ENCODE peak calls at places on chromosomes 16 and 17, in six cellular contexts. L is mucosa of descending colon, T is neuronal stem cell, B is transverse colon, Z is DND-41, K is body of pancreas. N is an unnamed sample. For H3K9me3, the result is how much of the 10 kb centered on the place peaks cover.

GRCh38 chr16:79595916-79596450 is 4.6 kb downstream of the MAF start:
- DNase-seq in L (no peak), T (no peak), B (no peak), Z (no peak), K (no peak), N (no peak)

GRCh38 chr16:78108451-78108850 is 9.0 kb downstream of the WWOX start:
- DNase-seq in L (no peak), T (no peak), B (no peak), Z (no peak), K (no peak), N (no peak)

GRCh38 chr16:79716645-79717323 is 116.2 kb upstream of the MAF start:
- DNase-seq in L (no peak), T (no peak), B (no peak), Z (no peak), K (no peak), N (no peak)

GRCh38 chr16:52861614-52862022 is 191.1 kb downstream of the CHD9NB start:
- DNase-seq in L (peak), T (peak), B (peak), Z (no peak), K (no peak), N (no peak)

GRCh38 chr16:82504811-82505210 is 122.0 kb upstream of the CDH13 start:
- DNase-seq in L (peak), T (no peak), B (no peak), Z (no peak), K (no peak), N (no peak)

GRCh38 chr17:69525920-69526841 is 111.7 kb downstream of the MAP2K6 start:
- DNase-seq in L (peak), T (peak), B (peak), Z (peak), K (peak), N (peak)

GRCh38 chr17:45688353-45688752 is 95.8 kb upstream of the CRHR1 start:
- DNase-seq in L (no peak), T (no peak), B (no peak), Z (no peak), K (no peak), N (no peak)

GRCh38 chr16:63787014-63787413 is 1334.8 kb downstream of the CDH11 start:
- DNase-seq in L (no peak), T (no peak), B (no peak), Z (no peak), K (no peak), N (no peak)

GRCh38 chr17:54968954-54969400 is 412 bp downstream of the STXBP4 start:
- DNase-seq in L (no peak), T (no peak), B (peak), Z (no peak), K (peak), N (no peak)

GRCh38 chr17:42682400-42683384 is at the start of gene CNTNAP1:
- DNase-seq in L (peak), T (peak), B (peak), Z (no peak), K (peak), N (no peak)

GRCh38 chr17:68134046-68134637 is 98.6 kb downstream of the KPNA2 start:
- DNase-seq in L (no peak), T (no peak), B (no peak), Z (no peak), K (no peak), N (no peak)

GRCh38 chr16:18816286-18816685 is 14.9 kb upstream of the ARL6IP1 start:
- DNase-seq in L (no peak), T (no peak), B (no peak), Z (no peak), K (no peak), N (no peak)

GRCh38 chr16:30948956-30949654 is at the start of gene ORAI3:
- DNase-seq in L (peak), T (peak), B (peak), Z (no peak), K (peak), N (peak)

GRCh38 chr16:72722552-72722951 is 325.4 kb downstream of the ZFHX3 start:
- DNase-seq in L (no peak), T (peak), B (no peak), Z (no peak), K (no peak), N (no peak)

GRCh38 chr16:31664683-31665482 is 137.2 kb downstream of the AHSP start:
- DNase-seq in L (no peak), T (no peak), B (no peak), Z (no peak), K (no peak), N (no peak)

GRCh38 chr16:87575027-87575804 is 27.1 kb upstream of the JPH3 start:
- DNase-seq in L (no peak), T (no peak), B (no peak), Z (no peak), K (no peak), N (no peak)

GRCh38 chr16:81483970-81484595 is 39.5 kb downstream of the CMIP start:
- DNase-seq in L (no peak), T (no peak), B (no peak), Z (no peak), K (no peak), N (no peak)

GRCh38 chr17:16915752-16916556 is 56.0 kb downstream of the TNFRSF13B start:
- DNase-seq in L (peak), T (no peak), B (peak), Z (peak), K (peak), N (no peak)

GRCh38 chr17:38453951-38454421 is 25.7 kb downstream of the ARHGAP23 start:
- DNase-seq in L (no peak), T (no peak), B (no peak), Z (peak), K (no peak), N (no peak)

GRCh38 chr17:38415250-38416194 is 12.7 kb upstream of the ARHGAP23 start:
- DNase-seq in L (no peak), T (no peak), B (peak), Z (peak), K (no peak), N (no peak)

GRCh38 chr16:72122916-72123315 is 29.3 kb downstream of the DHX38 start:
- DNase-seq in L (no peak), T (no peak), B (no peak), Z (no peak), K (no peak), N (no peak)

DNA sequence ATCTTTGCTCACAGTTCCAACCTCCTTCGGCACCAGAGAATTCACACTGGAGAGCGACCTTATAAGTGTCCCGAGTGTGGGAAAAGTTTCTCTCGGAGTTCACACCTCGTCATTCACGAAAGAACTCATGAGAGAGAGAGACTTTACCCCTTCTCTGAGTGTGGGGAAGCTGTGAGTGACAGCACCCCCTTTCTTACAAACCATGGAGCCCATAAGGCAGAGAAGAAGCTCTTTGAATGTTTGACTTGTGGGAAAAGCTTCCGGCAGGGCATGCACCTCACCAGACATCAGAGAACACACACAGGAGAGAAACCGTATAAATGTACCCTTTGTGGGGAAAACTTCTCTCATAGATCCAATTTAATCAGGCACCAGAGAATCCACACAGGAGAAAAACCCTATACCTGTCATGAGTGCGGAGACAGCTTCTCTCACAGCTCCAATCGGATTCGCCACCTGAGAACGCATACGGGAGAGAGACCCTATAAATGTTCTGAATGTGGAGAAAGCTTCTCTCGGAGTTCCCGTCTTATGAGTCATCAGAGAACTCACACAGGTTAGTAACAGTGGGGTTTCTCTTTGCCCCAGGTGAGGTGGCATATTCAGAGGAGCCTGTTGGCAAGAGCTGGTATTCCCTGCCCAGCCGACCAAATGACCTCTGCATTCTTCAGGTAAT is 6.8 kb downstream of the ZNF263 start:
- DNase-seq in L (no peak), T (no peak), B (no peak), Z (no peak), K (no peak), N (no peak)
- H3K9me3 ChIP-seq in L (half or more), T (half or more), B (half or more), Z (under half), K (half or more), N (half or more)

DNA sequence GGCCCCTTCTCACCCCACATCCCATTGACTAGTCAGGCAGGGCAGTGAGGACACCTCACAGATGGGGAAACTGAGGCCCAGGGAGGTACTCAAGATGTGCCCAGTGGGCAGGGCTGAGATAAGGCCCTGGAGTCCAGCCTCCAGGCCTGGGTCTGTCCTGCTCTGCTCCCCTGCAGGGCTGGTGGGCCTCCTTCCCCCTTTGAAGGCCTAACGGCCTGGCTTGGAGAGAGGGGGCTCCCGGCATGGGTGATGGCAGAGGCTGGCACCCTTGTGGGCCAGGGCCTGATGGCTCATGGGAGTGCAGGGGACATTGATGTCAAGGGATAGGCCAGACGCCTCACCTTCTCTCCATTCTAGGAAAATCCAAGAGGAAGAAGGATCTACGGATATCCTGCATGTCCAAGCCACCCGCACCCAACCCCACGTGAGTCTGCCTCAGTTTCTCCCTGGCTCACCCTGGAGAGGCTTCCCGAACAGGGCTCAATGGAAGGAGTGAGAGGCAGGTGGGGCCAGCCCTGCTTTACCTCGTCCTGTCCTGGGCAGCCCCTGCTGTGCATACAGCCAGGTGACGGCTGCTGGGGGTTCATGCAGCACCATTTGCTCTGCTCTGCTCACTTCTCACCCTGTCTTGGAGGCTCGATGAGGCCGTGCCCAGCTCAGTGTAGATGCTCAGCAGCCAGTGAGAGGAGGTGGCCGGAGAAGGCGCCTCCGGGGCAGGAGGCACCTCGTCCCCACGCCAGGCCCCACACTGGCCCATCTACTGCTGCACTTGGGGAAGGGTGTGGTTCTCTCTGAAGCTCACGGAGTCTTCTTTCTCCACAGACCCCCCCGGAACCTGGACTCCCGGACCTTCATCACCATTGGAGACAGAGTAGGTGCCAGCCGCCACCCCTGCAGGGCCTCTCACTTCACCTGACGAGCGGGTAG is 13.8 kb downstream of the MAP2K3 start:
- DNase-seq in L (no peak), T (no peak), B (no peak), Z (no peak), K (no peak), N (no peak)
- H3K9me3 ChIP-seq in L (under half), T (under half), B (under half), Z (under half), K (under half), N (under half)

GRCh38 chr17:63295839-63296590 is 150.1 kb downstream of the CYB561 start:
- DNase-seq in L (no peak), T (no peak), B (no peak), Z (peak), K (no peak), N (no peak)
- H3K9me3 ChIP-seq in L (under half), T (under half), B (under half), Z (under half), K (under half), N (under half)

GRCh38 chr17:81045590-81046095 is 10.7 kb downstream of the BAIAP2 start:
- DNase-seq in L (no peak), T (no peak), B (no peak), Z (no peak), K (no peak), N (no peak)
- H3K9me3 ChIP-seq in L (under half), T (under half), B (under half), Z (under half), K (under half), N (under half)

GRCh38 chr17:34725740-34726139 is 146.4 kb downstream of the TMEM132E start:
- DNase-seq in L (no peak), T (no peak), B (no peak), Z (no peak), K (no peak), N (no peak)
- H3K9me3 ChIP-seq in L (under half), T (under half), B (under half), Z (under half), K (under half), N (under half)

GRCh38 chr16:35298460-35299243 is 1839.2 kb downstream of the TP53TG3F start:
- DNase-seq in L (no peak), T (no peak), B (no peak), Z (no peak), K (no peak), N (no peak)

GRCh38 chr16:35296962-35297653 is 1837.7 kb downstream of the TP53TG3F start:
- DNase-seq in L (no peak), T (no peak), B (no peak), Z (no peak), K (no peak), N (no peak)

GRCh38 chr16:35295856-35296255 is 1836.4 kb downstream of the TP53TG3F start:
- DNase-seq in L (no peak), T (no peak), B (no peak), Z (no peak), K (no peak), N (no peak)
- H3K9me3 ChIP-seq in L (half or more), T (under half), B (under half), Z (under half), K (under half), N (under half)

DNA sequence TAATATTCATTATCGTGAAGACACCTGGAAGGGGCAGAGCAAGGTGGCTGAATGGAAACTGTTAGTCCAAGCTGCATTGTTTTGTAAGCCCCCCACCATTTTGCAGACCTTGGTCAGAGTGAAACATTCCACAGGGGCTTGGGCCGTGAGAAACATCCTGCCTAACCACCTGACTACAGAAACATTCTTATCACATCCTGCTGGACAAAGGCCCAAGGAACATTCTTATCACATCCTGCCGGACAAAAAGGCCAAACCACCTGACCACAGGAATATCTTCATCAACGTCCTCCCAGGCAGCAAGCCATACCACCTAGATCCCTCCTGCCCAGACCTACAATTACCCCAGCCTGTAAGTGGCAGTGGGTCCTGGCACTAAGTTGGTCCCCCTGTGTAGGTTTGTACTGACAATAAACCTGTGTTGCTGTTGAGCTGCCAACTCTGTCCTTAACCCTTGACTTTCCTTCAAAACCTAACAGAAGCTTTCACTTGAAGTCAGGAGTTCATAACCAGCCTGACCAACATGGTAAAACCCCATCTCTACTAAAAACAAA is 19.6 kb downstream of the ATF7IP2 start:
- DNase-seq in L (no peak), T (no peak), B (no peak), Z (no peak), K (peak), N (no peak)
- H3K9me3 ChIP-seq in L (half or more), T (under half), B (under half), Z (under half), K (under half), N (half or more)

GRCh38 chr16:67563708-67564468 is 1.6 kb downstream of the CTCF start:
- DNase-seq in L (peak), T (no peak), B (peak), Z (peak), K (peak), N (peak)

GRCh38 chr16:67562526-67562917 is at the start of gene CTCF:
- DNase-seq in L (peak), T (no peak), B (peak), Z (no peak), K (peak), N (peak)

GRCh38 chr16:67561824-67562525 is 351 bp upstream of the CTCF start:
- DNase-seq in L (peak), T (peak), B (peak), Z (peak), K (peak), N (peak)

GRCh38 chr16:67561501-67561823 is 864 bp upstream of the CTCF start:
- DNase-seq in L (no peak), T (no peak), B (no peak), Z (no peak), K (no peak), N (no peak)

DNA sequence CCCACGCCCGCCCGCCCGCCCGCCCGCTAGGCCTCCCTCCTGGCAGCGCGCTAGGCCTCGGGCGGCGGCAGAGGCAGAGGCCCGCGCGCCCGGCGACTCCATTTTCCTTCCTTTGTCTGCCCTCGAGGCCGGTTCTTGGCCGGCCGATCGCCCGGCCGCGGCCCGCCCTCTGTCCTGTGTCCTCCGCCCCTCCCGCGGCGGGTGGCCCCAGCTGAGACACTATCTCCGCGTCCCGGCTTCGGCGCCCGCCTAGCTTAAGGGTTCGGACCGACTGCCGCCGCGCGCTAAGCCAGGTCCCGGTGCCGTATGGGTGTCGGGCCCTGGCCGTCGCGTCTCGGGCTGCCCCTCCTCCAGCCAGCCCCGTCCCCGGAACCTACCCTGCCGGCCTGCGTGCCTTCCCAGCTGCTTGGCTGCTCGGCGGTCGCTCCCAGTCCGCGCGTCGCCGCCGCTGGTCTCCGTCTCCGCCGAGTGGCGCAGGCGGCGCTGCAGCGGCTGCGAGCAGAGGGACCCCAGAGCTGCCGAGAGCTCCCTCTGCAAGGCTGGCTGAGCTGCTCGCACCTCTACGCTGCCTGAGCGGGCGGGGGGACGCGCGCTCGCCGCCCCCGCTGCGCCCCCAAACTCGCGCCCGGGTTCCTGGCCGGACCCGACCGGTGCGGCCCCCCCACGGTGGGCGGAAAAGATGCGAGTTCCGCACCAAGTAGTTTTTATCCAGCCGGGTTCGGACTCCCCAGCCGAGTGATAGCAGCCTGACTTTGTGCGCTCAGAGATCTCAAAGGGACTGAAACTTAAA is 787 bp downstream of the CTCF start:
- DNase-seq in L (peak), T (peak), B (peak), Z (peak), K (peak), N (peak)
- H3K9me3 ChIP-seq in L (under half), T (under half), B (under half), Z (under half), K (under half), N (under half)

DNA sequence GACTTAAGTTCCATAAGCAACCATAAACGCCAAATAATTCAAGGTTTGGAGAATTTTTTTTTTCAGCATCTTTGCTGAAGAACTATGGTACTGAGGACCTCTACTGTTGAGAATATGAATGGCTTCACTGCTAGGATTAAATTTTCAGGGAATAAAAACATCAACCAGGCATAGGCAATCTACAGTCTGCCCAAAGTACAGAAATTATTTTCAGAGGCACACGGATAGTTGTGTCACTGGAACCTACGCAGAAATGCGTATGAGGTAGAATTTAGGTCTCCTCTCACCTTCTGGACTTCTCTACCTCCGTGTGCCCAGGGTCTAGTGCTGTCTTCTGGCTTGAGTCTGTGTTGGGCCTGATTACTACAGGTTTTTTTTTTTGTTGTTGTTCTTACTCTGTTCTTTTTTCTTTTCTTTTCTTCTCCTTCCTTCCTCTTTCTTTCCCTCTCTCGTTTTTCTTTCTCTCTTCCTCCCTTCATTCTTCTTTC is 39.7 kb downstream of the NACA2 start:
- DNase-seq in L (no peak), T (peak), B (no peak), Z (no peak), K (no peak), N (peak)
- H3K9me3 ChIP-seq in L (under half), T (under half), B (under half), Z (under half), K (under half), N (under half)

N was measured in CD4-positive, CD25-positive, alpha-beta regulatory T cell.